ENCODE peak calls at places on chromosomes 7 and 10, in six cellular contexts. K is SK-N-SH, X is A549, I is K562, U is GM12878, F is GM23338. A is an unnamed sample.

GRCh38 chr10:110058215-110058614 is 50.4 kb downstream of the ADD3 start:
- DNase-seq in U (no peak), F (no peak), K (no peak), I (no peak), X (no peak), A (no peak)

GRCh38 chr10:125128397-125129075 is 31.8 kb downstream of the CTBP2 start:
- DNase-seq in I (no peak), U (no peak), F (no peak), X (no peak), K (no peak), A (no peak)

GRCh38 chr7:105682331-105683070 is 101.2 kb upstream of the EFCAB10 start:
- DNase-seq in U (no peak), I (no peak), X (no peak), K (no peak), F (no peak), A (peak; percentile 22)

GRCh38 chr10:132163278-132163765 is 23.4 kb upstream of the DPYSL4 start:
- DNase-seq in U (no peak), F (peak; percentile 94), I (peak; percentile 73), X (peak; percentile 75), K (peak; percentile 86), A (no peak)

GRCh38 chr7:22782616-22783232 is 39.9 kb downstream of the TOMM7 start:
- DNase-seq in X (peak; percentile 73), U (no peak), F (peak; percentile 84), K (peak; percentile 76), I (peak; percentile 86), A (peak; percentile 65)

GRCh38 chr10:76113952-76114351 is 682.5 kb downstream of the LRMDA start:
- DNase-seq in F (no peak), X (no peak), U (no peak), K (no peak), I (no peak), A (no peak)

GRCh38 chr10:97714401-97715258 is 1.1 kb downstream of the MARVELD1 start:
- DNase-seq in I (peak; percentile 35), K (peak; percentile 80), F (peak; percentile 90), U (no peak), X (peak; percentile 64), A (peak; percentile 34)

GRCh38 chr10:29555091-29555745 is 79.6 kb downstream of the SVIL start:
- DNase-seq in U (no peak), F (no peak), I (no peak), K (no peak), X (no peak), A (no peak)

GRCh38 chr10:133010095-133010837 is 67.9 kb upstream of the CFAP46 start:
- DNase-seq in I (no peak), F (no peak), K (no peak), U (no peak), X (no peak), A (no peak)

GRCh38 chr7:3152714-3153113 is 109.0 kb upstream of the CARD11 start:
- DNase-seq in U (no peak), F (no peak), K (no peak), I (no peak), X (no peak), A (no peak)

GRCh38 chr7:141354251-141354650 is 197.0 kb upstream of the AGK start:
- DNase-seq in X (no peak), K (no peak), U (no peak), F (no peak), I (no peak), A (no peak)

GRCh38 chr10:69270990-69271389 is 7.3 kb upstream of the HK1 start:
- DNase-seq in U (no peak), K (no peak), I (no peak), X (no peak), F (no peak), A (no peak)

GRCh38 chr10:71880425-71881306 is 29.6 kb upstream of the PSAP start:
- DNase-seq in F (no peak), U (no peak), I (no peak), X (no peak), K (peak; percentile 83), A (no peak)

GRCh38 chr7:54542920-54543539 is 855 bp downstream of the VSTM2A start:
- DNase-seq in U (no peak), I (no peak), X (no peak), F (peak; percentile 71), K (peak; percentile 58), A (no peak)

GRCh38 chr10:61000769-61001730 is 57.1 kb upstream of the RHOBTB1 start:
- DNase-seq in K (peak; percentile 92), X (peak; percentile 59), I (peak; percentile 64), U (no peak), F (peak; percentile 78), A (no peak)

GRCh38 chr10:132209130-132209529 is 22.4 kb downstream of the DPYSL4 start:
- DNase-seq in K (no peak), X (no peak), I (no peak), U (no peak), F (no peak), A (no peak)

GRCh38 chr7:38655833-38656774 is 24.9 kb upstream of the AMPH start:
- DNase-seq in U (no peak), X (no peak), K (no peak), I (no peak), F (no peak), A (no peak)

GRCh38 chr7:133051719-133052118 is 30.2 kb downstream of the CHCHD3 start:
- DNase-seq in F (no peak), I (no peak), X (no peak), U (no peak), K (no peak), A (no peak)

GRCh38 chr7:5231116-5231515 is 41.1 kb downstream of the WIPI2 start:
- DNase-seq in K (no peak), U (peak; percentile 60), F (no peak), X (no peak), I (no peak), A (no peak)

GRCh38 chr10:22351131-22351703 is 5.9 kb downstream of the SPAG6 start:
- DNase-seq in X (no peak), I (no peak), K (no peak), U (no peak), F (no peak), A (no peak)

GRCh38 chr10:129552119-129552518 is 85.1 kb downstream of the MGMT start:
- DNase-seq in I (no peak), X (no peak), K (no peak), F (no peak), U (peak; percentile 17), A (no peak)

GRCh38 chr7:64559206-64559605 is 3.7 kb downstream of the ZNF680 start:
- DNase-seq in X (no peak), I (peak; percentile 51), F (no peak), K (no peak), U (no peak), A (no peak)

GRCh38 chr10:15180736-15181135 is 12.2 kb upstream of the NMT2 start:
- DNase-seq in U (no peak), K (no peak), X (no peak), I (no peak), F (no peak), A (no peak)

GRCh38 chr10:91944880-91945630 is 21.5 kb downstream of the BTAF1 start:
- DNase-seq in U (peak; percentile 24), X (no peak), I (no peak), K (no peak), F (no peak), A (no peak)

GRCh38 chr10:114418109-114418508 is 13.8 kb upstream of the AFAP1L2 start:
- DNase-seq in U (no peak), X (no peak), I (no peak), K (no peak), F (no peak), A (no peak)

DNA sequence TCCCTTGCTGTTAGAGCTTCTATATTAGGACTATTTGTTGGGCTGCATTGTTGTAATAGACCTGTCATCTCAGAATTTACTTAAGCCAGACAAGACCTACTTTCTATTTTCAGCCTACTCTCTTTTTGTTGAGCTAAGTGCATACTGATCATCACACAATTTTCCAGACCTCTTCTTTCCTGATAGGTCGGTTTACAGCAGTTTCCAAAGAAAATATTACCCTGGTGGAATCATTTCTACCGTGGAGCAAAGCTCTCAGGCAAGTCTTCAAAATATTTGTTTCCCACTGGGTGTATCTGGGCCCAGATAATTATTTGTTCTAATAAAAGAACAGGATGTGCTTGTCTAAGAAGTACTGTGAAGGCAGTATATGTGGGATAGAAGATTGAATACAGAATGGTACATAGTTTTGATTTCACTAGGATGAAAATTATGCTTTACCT is 412.0 kb upstream of the KLF6 start:
- DNase-seq in X (no peak), F (no peak), U (no peak), I (no peak), K (no peak), A (no peak)
- TF ChIP-seq REST in X (no peak), F (no peak), U (no peak), I (no peak), K (no peak), A (no peak)

GRCh38 chr7:151461942-151462230 is 21.9 kb upstream of the CRYGN start:
- DNase-seq in X (no peak), U (no peak), I (no peak), F (no peak), K (no peak), A (no peak)

GRCh38 chr7:151460474-151460855 is 20.5 kb upstream of the CRYGN start:
- DNase-seq in I (no peak), K (no peak), U (no peak), F (no peak), X (no peak), A (no peak)

GRCh38 chr7:151461096-151461941 is 21.4 kb upstream of the CRYGN start:
- DNase-seq in K (no peak), I (no peak), X (no peak), U (no peak), F (no peak), A (no peak)

GRCh38 chr7:151457534-151457933 is 17.6 kb upstream of the CRYGN start:
- DNase-seq in U (no peak), I (no peak), F (no peak), X (no peak), K (no peak), A (no peak)

DNA sequence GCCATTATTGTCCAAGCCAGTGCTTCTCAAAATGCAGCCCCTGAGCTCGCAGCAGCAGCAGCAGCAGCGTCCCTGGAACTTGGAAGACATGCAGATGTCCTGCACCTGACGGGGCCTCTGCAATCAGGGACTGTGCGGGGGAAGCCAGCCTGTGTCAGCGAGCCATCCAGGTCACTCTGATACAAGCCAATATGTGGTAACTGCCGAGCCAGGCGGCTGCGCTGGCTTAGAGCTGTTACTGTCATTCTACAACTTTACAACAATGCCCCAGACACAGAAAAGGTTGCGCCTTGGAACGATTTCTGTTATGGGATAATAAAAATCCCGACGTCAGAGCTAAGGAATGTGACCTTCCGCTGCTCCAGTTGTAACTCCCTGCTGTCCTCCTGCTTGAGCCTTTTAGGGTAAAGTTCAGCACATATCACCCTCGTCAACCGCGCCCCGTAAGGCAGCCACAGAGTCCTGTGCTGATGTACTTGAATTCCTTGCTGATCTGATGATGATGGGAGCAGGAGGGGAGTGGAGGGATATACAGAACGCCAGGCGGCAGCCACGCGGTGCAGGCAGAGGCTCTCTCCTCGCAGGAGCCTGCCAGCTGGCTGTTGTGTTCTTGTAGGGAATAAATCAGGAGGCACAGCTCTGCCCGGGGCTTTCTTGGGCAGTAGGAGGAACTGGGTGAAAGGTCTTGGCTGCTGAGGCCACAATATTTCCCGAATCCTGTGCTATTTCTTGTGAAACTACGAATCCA is 20.0 kb upstream of the CRYGN start:
- DNase-seq in I (no peak), K (peak; percentile 77), F (peak; percentile 75), U (no peak), X (peak; percentile 61), A (no peak)
- TF ChIP-seq REST in I (no peak), K (no peak), F (no peak), U (no peak), X (no peak), A (no peak)

GRCh38 chr10:102752934-102753664 is 9.4 kb downstream of the WBP1L start:
- DNase-seq in F (peak; percentile 75), I (peak; percentile 50), K (peak; percentile 49), U (peak; percentile 19), X (peak; percentile 46), A (peak; percentile 53)
- TF ChIP-seq REST in F (no peak), I (no peak), K (no peak), U (no peak), X (no peak), A (no peak)

GRCh38 chr7:122312789-122313188 is 8.2 kb upstream of the FEZF1 start:
- DNase-seq in U (no peak), K (no peak), X (no peak), F (peak; percentile 34), I (no peak), A (no peak)
- TF ChIP-seq REST in U (no peak), K (no peak), X (no peak), F (no peak), I (no peak), A (no peak)